ENCODE peak calls at places on chromosomes 13 and 19, in ten cellular contexts. D is heart left ventricle, O is lower lobe of right lung, H is A549, A is left ventricle myocardium inferior, L is fibroblast of lung, F is uterus, G is lung, W is thoracic aorta, Y is tibial nerve. K is an unnamed sample.

GRCh38 chr13:39779337-39780270 is 124.1 kb downstream of the COG6 start:
- DNase-seq in D (no peak), O (no peak), H (no peak), A (no peak), L (peak; percentile 12), F (no peak), G (no peak), W (no peak), Y (peak; percentile 21), K (no peak)

GRCh38 chr19:13234518-13234917 is 84.3 kb downstream of the IER2 start:
- DNase-seq in D (peak; percentile 70), O (peak; percentile 59), H (peak; percentile 51), A (peak; percentile 18), L (peak; percentile 9), F (peak; percentile 24), G (peak; percentile 35), W (no peak), Y (peak; percentile 8), K (no peak)

GRCh38 chr13:91133941-91134772 is 213.3 kb upstream of the MIR17HG start:
- DNase-seq in D (no peak), O (no peak), H (peak; percentile 57), A (no peak), L (peak; percentile 76), F (no peak), G (no peak), W (no peak), Y (peak; percentile 55), K (no peak)

GRCh38 chr19:31497709-31498108 is 148.5 kb upstream of the TSHZ3 start:
- DNase-seq in D (no peak), O (no peak), H (no peak), A (no peak), L (no peak), F (no peak), G (no peak), W (no peak), Y (no peak), K (no peak)

GRCh38 chr13:80132741-80133601 is 208.0 kb downstream of the SPRY2 start:
- DNase-seq in D (no peak), O (peak; percentile 55), H (peak; percentile 81), A (peak; percentile 47), L (peak; percentile 65), F (peak; percentile 61), G (peak; percentile 72), W (peak; percentile 38), Y (peak; percentile 44), K (no peak)

GRCh38 chr13:47672982-47673670 is 327.9 kb downstream of the SUCLA2 start:
- DNase-seq in D (no peak), O (no peak), H (no peak), A (no peak), L (peak; percentile 99), F (no peak), G (no peak), W (no peak), Y (no peak), K (no peak)

GRCh38 chr13:92175330-92175729 is 776.9 kb downstream of the GPC5 start:
- DNase-seq in D (no peak), O (no peak), H (peak; percentile 33), A (no peak), L (peak; percentile 88), F (no peak), G (no peak), W (no peak), Y (peak; percentile 15), K (no peak)

GRCh38 chr13:20344836-20345490 is 112.8 kb upstream of the GJB6 start:
- DNase-seq in D (peak; percentile 42), O (no peak), H (no peak), A (no peak), L (no peak), F (no peak), G (no peak), W (no peak), Y (no peak), K (no peak)

GRCh38 chr13:24184855-24185254 is 24.3 kb downstream of the SPATA13 start:
- DNase-seq in D (no peak), O (no peak), H (no peak), A (no peak), L (no peak), F (no peak), G (no peak), W (no peak), Y (no peak), K (no peak)

GRCh38 chr13:94251801-94252200 is 227.7 kb downstream of the DCT start:
- DNase-seq in D (no peak), O (no peak), H (no peak), A (peak; percentile 21), L (peak; percentile 69), F (peak; percentile 14), G (no peak), W (no peak), Y (no peak), K (no peak)

GRCh38 chr13:36344886-36345437 is 1.2 kb downstream of the SPART start:
- DNase-seq in D (no peak), O (no peak), H (no peak), A (no peak), L (no peak), F (no peak), G (no peak), W (no peak), Y (no peak), K (no peak)

GRCh38 chr19:11457831-11458230 is 22.4 kb downstream of the PRKCSH start:
- DNase-seq in D (no peak), O (no peak), H (no peak), A (no peak), L (no peak), F (no peak), G (no peak), W (no peak), Y (no peak), K (no peak)

GRCh38 chr13:96984061-96984508 is 10.2 kb downstream of the OXGR1 start:
- DNase-seq in D (no peak), O (peak; percentile 67), H (no peak), A (no peak), L (no peak), F (no peak), G (peak; percentile 46), W (no peak), Y (peak; percentile 20), K (no peak)

GRCh38 chr19:15463865-15464371 is 426 bp downstream of the RASAL3 start:
- DNase-seq in D (no peak), O (peak; percentile 64), H (no peak), A (no peak), L (no peak), F (no peak), G (no peak), W (no peak), Y (no peak), K (peak; percentile 20)

GRCh38 chr13:80009760-80010159 is 331.2 kb downstream of the SPRY2 start:
- DNase-seq in D (no peak), O (no peak), H (no peak), A (no peak), L (no peak), F (no peak), G (no peak), W (no peak), Y (no peak), K (no peak)

GRCh38 chr13:40480915-40481525 is 185.4 kb downstream of the FOXO1 start:
- DNase-seq in D (no peak), O (no peak), H (no peak), A (no peak), L (no peak), F (no peak), G (no peak), W (no peak), Y (no peak), K (no peak)

GRCh38 chr19:13707901-13708300 is 56.4 kb upstream of the MRI1 start:
- DNase-seq in D (no peak), O (no peak), H (no peak), A (no peak), L (peak; percentile 19), F (no peak), G (no peak), W (no peak), Y (no peak), K (no peak)

GRCh38 chr13:43116242-43116641 is 92.9 kb downstream of the DNAJC15 start:
- DNase-seq in D (no peak), O (no peak), H (peak; percentile 5), A (no peak), L (no peak), F (no peak), G (no peak), W (no peak), Y (no peak), K (no peak)

GRCh38 chr19:47158879-47159509 is 28.4 kb downstream of the SAE1 start:
- DNase-seq in D (no peak), O (no peak), H (no peak), A (no peak), L (no peak), F (no peak), G (no peak), W (no peak), Y (no peak), K (no peak)

GRCh38 chr19:1131718-1132552 is 28.1 kb downstream of the GPX4 start:
- DNase-seq in D (peak; percentile 94), O (peak; percentile 95), H (peak; percentile 64), A (peak; percentile 86), L (peak; percentile 84), F (peak; percentile 84), G (peak; percentile 86), W (peak; percentile 91), Y (peak; percentile 77), K (peak; percentile 76)
- TF ChIP-seq CTCF in D (peak; percentile 17), O (peak; percentile 10), H (no peak), A (peak; percentile 36), L (no peak), F (no peak), G (no peak), W (peak; percentile 26), Y (no peak), K (peak; percentile 16)

GRCh38 chr19:54206030-54206830 is 5.6 kb downstream of the RPS9 start:
- DNase-seq in D (no peak), O (peak; percentile 64), H (no peak), A (no peak), L (no peak), F (no peak), G (no peak), W (no peak), Y (no peak), K (no peak)
- H3K4me1 ChIP-seq in D (peaks cover 72% of the 10 kb centered on the region), O (peaks cover 100% of the 10 kb centered on the region), H (peaks cover 93% of the 10 kb centered on the region), A (peaks cover 100% of the 10 kb centered on the region), L (peaks cover 38% of the 10 kb centered on the region), F (peaks cover 6% of the 10 kb centered on the region), G (peaks cover 33% of the 10 kb centered on the region), W (peaks cover 62% of the 10 kb centered on the region), Y (peaks cover 45% of the 10 kb centered on the region), K (peaks cover 75% of the 10 kb centered on the region)

GRCh38 chr13:49134305-49134704 is 85.8 kb upstream of the MLNR start:
- DNase-seq in D (no peak), O (no peak), H (no peak), A (no peak), L (no peak), F (no peak), G (no peak), W (no peak), Y (no peak), K (no peak)
- H3K4me3 ChIP-seq in D (no peak overlapping the region), O (no peak overlapping the region), H (no peak overlapping the region), A (no peak overlapping the region), L (no peak overlapping the region), F (no peak overlapping the region), G (no peak overlapping the region), W (no peak overlapping the region), Y (no peak overlapping the region), K (no peak overlapping the region)

DNA sequence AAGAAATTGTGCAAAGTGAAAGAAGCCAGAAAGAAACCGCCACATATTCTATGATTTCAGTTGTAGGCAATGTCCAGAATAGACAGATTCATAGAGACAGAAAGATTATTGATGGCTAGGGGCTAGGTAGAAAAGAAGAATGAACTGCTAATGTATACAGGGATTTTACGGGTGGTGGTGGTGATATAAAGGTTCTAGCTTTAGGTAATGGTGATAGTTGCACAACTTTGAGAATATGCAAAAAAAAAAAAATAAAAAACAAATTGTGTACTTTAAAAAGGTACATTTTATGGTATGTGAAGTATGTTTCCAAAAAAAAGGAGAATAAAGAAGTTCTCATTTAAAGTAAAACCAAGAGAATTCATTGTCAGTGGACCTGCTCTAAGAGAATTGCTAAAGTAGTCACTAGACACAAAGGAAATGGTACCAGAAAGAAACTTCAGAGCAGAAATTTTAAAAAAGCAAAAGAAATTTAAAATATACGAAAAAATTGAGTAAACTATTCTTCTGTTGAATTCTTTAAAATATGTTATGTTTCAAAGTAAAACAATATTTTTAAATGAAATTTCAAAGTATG is 680.1 kb downstream of the UQCRFS1 start:
- DNase-seq in D (no peak), O (no peak), H (no peak), A (no peak), L (no peak), F (no peak), G (no peak), W (no peak), Y (no peak), K (no peak)
- TF ChIP-seq CTCF in D (no peak), O (no peak), H (no peak), A (no peak), L (no peak), F (no peak), G (no peak), W (no peak), Y (no peak), K (no peak)

K was measured in esophagus squamous epithelium.